ENCODE peak calls at places on chromosomes 13 and 19, in eight cellular contexts. W is stimulated activated CD4-positive, alpha-beta T cell treated with anti-CD3 and anti-CD28 coated beads, Interleukin-1b, Interleukin-23, amount 100 ng/mL, for 24 hours; V is germinal center; E is C1 segment of cervical spinal cord; N is omental fat pad; G is 8988T; X is activated CD4-positive, alpha-beta T cell treated with anti-CD3 and anti-CD28 coated beads for 1 hour; P is PC-3. F is an unnamed sample.

GRCh38 chr19:34172661-34173144 is 399 bp downstream of the LSM14A start:
- DNase-seq in W (peak), V (no peak), E (no peak), N (no peak), G (no peak), X (no peak), P (no peak), F (no peak)

GRCh38 chr13:45575146-45575829 is 40.3 kb downstream of the ERICH6B start:
- DNase-seq in W (no peak), V (no peak), E (no peak), N (no peak), G (no peak), X (no peak), P (peak), F (no peak)

GRCh38 chr13:43884221-43884620 is 4.5 kb downstream of the LACC1 start:
- DNase-seq in W (no peak), V (no peak), E (no peak), N (no peak), G (no peak), X (no peak), P (no peak), F (no peak)

GRCh38 chr19:38735257-38735686 is 9.0 kb downstream of the CAPN12 start:
- DNase-seq in W (no peak), V (peak), E (no peak), N (no peak), G (peak), X (no peak), P (peak), F (no peak)

GRCh38 chr19:9183000-9183399 is 4.2 kb downstream of the OR7D2 start:
- DNase-seq in W (no peak), V (no peak), E (no peak), N (no peak), G (no peak), X (no peak), P (no peak), F (no peak)

GRCh38 chr19:10888421-10888866 is 17.1 kb downstream of the CARM1 start:
- DNase-seq in W (no peak), V (peak), E (no peak), N (no peak), G (no peak), X (no peak), P (no peak), F (no peak)

GRCh38 chr13:40271931-40272775 is 394.3 kb downstream of the FOXO1 start:
- DNase-seq in W (peak), V (no peak), E (peak), N (no peak), G (no peak), X (peak), P (peak), F (no peak)

GRCh38 chr13:111120422-111120821 is 5.3 kb downstream of the ARHGEF7 start:
- DNase-seq in W (no peak), V (no peak), E (no peak), N (no peak), G (no peak), X (no peak), P (no peak), F (no peak)

GRCh38 chr13:114015608-114016295 is 41.9 kb upstream of the C13orf46 start:
- DNase-seq in W (peak), V (no peak), E (no peak), N (no peak), G (no peak), X (no peak), P (peak), F (no peak)

GRCh38 chr13:99944606-99945005 is 27.0 kb downstream of the ZIC5 start:
- DNase-seq in W (no peak), V (no peak), E (no peak), N (no peak), G (no peak), X (no peak), P (no peak), F (no peak)

GRCh38 chr19:12126707-12127106 is 13.4 kb downstream of the ZNF20 start:
- DNase-seq in W (no peak), V (peak), E (no peak), N (no peak), G (no peak), X (no peak), P (no peak), F (no peak)

GRCh38 chr19:6047741-6048231 is 62.5 kb downstream of the RFX2 start:
- DNase-seq in W (no peak), V (no peak), E (no peak), N (no peak), G (peak), X (no peak), P (peak), F (no peak)

GRCh38 chr19:35436477-35437141 is 11.4 kb upstream of the FFAR2 start:
- DNase-seq in W (peak), V (no peak), E (no peak), N (no peak), G (no peak), X (no peak), P (peak), F (no peak)

GRCh38 chr13:40968416-40969000 is 50.6 kb downstream of the ELF1 start:
- DNase-seq in W (no peak), V (no peak), E (no peak), N (no peak), G (no peak), X (no peak), P (no peak), F (no peak)

GRCh38 chr19:28397311-28397710 is 815.6 kb downstream of the UQCRFS1 start:
- DNase-seq in W (no peak), V (no peak), E (no peak), N (no peak), G (no peak), X (no peak), P (no peak), F (no peak)

GRCh38 chr19:4952945-4953344 is 16.0 kb upstream of the KDM4B start:
- DNase-seq in W (no peak), V (no peak), E (no peak), N (no peak), G (no peak), X (no peak), P (no peak), F (no peak)

GRCh38 chr13:94120878-94121277 is 358.6 kb downstream of the DCT start:
- DNase-seq in W (no peak), V (no peak), E (no peak), N (no peak), G (no peak), X (no peak), P (no peak), F (no peak)

GRCh38 chr19:56096665-56097064 is 24.4 kb downstream of the ZNF787 start:
- DNase-seq in W (no peak), V (no peak), E (no peak), N (no peak), G (no peak), X (no peak), P (no peak), F (no peak)

GRCh38 chr19:44890366-44891015 is 563 bp upstream of the TOMM40 start:
- DNase-seq in W (no peak), V (peak), E (peak), N (no peak), G (peak), X (peak), P (peak), F (peak)

GRCh38 chr19:5782322-5782721 is 2.2 kb downstream of the PRR22 start:
- DNase-seq in W (no peak), V (no peak), E (no peak), N (no peak), G (no peak), X (no peak), P (no peak), F (no peak)

GRCh38 chr13:102100234-102100633 is 301.6 kb downstream of the FGF14 start:
- DNase-seq in W (no peak), V (no peak), E (no peak), N (no peak), G (no peak), X (no peak), P (no peak), F (no peak)

GRCh38 chr19:23716792-23717191 is 29.8 kb upstream of the ZNF675 start:
- DNase-seq in W (no peak), V (no peak), E (no peak), N (no peak), G (no peak), X (no peak), P (peak), F (no peak)

GRCh38 chr13:66036024-66036614 is 1194.0 kb downstream of the PCDH9 start:
- DNase-seq in W (no peak), V (no peak), E (no peak), N (no peak), G (no peak), X (no peak), P (no peak), F (no peak)

GRCh38 chr19:50147462-50148423 is 15.3 kb downstream of the IZUMO2 start:
- DNase-seq in W (peak), V (peak), E (peak), N (peak), G (no peak), X (peak), P (peak), F (peak)

GRCh38 chr13:83810136-83810535 is 72.1 kb downstream of the SLITRK1 start:
- DNase-seq in W (no peak), V (no peak), E (no peak), N (no peak), G (no peak), X (no peak), P (no peak), F (no peak)

GRCh38 chr19:20102097-20102496 is 24.3 kb downstream of the ZNF90 start:
- DNase-seq in W (no peak), V (no peak), E (no peak), N (no peak), G (no peak), X (no peak), P (no peak), F (no peak)

GRCh38 chr19:37947778-37948177 is 40.8 kb downstream of the SIPA1L3 start:
- DNase-seq in W (no peak), V (no peak), E (no peak), N (no peak), G (no peak), X (no peak), P (no peak), F (no peak)

GRCh38 chr13:79662882-79663281 is 181.9 kb downstream of the NDFIP2 start:
- DNase-seq in W (no peak), V (no peak), E (no peak), N (no peak), G (no peak), X (no peak), P (peak), F (no peak)

GRCh38 chr13:113788413-113789135 is 29.5 kb downstream of the TMEM255B start:
- DNase-seq in W (no peak), V (no peak), E (no peak), N (peak), G (no peak), X (no peak), P (no peak), F (no peak)

GRCh38 chr13:66415444-66415843 is 814.7 kb downstream of the PCDH9 start:
- DNase-seq in W (no peak), V (no peak), E (no peak), N (no peak), G (no peak), X (no peak), P (no peak), F (no peak)

GRCh38 chr13:75913925-75914324 is 277.8 kb downstream of the LMO7 start:
- DNase-seq in W (no peak), V (no peak), E (no peak), N (no peak), G (no peak), X (no peak), P (no peak), F (no peak)

GRCh38 chr19:29668746-29669609 is 3.7 kb downstream of the PLEKHF1 start:
- DNase-seq in W (no peak), V (no peak), E (no peak), N (no peak), G (no peak), X (no peak), P (no peak), F (no peak)

GRCh38 chr19:41957838-41958366 is 1.2 kb downstream of the RABAC1 start:
- DNase-seq in W (peak), V (peak), E (peak), N (no peak), G (peak), X (no peak), P (peak), F (no peak)

GRCh38 chr13:66700336-66700735 is 529.8 kb downstream of the PCDH9 start:
- DNase-seq in W (no peak), V (no peak), E (no peak), N (no peak), G (no peak), X (no peak), P (no peak), F (no peak)

GRCh38 chr13:23450340-23451046 is 17.0 kb upstream of the SACS start:
- DNase-seq in W (no peak), V (no peak), E (no peak), N (no peak), G (no peak), X (no peak), P (no peak), F (no peak)

GRCh38 chr13:95298971-95299627 is 2.2 kb downstream of the ABCC4 start:
- DNase-seq in W (no peak), V (no peak), E (no peak), N (no peak), G (no peak), X (no peak), P (peak), F (no peak)

GRCh38 chr13:100423375-100423774 is 165.2 kb downstream of the GGACT start:
- DNase-seq in W (no peak), V (no peak), E (no peak), N (no peak), G (no peak), X (no peak), P (no peak), F (no peak)

GRCh38 chr19:29259867-29260281 is 46.9 kb upstream of the UQCRFS1 start:
- DNase-seq in W (no peak), V (no peak), E (no peak), N (no peak), G (no peak), X (no peak), P (no peak), F (no peak)

GRCh38 chr13:49098771-49099512 is 121.2 kb upstream of the MLNR start:
- DNase-seq in W (no peak), V (no peak), E (no peak), N (no peak), G (no peak), X (no peak), P (no peak), F (no peak)

F was measured in activated CD4-positive, CD25-positive, alpha-beta regulatory T cell treated with anti-CD3 and anti-CD28 coated beads, Interleukin-2, amount 50 U/mL, for 16 hours.